ENCODE peak calls at places on chromosomes 11 and 22, in four cellular contexts. One of them, this sample, is unnamed.
A peak's percentile ranks its signal among the peaks of the same experiment; 100 is the strongest.

GRCh38 chr11:34315006-34315793 is 42.6 kb downstream of the ABTB2 start:
- DNase-seq in AG10803: peak; percentile 83
- DNase-seq in pancreas: no peak
- DNase-seq in GM13977: no peak
- DNase-seq in this sample: no peak

GRCh38 chr11:84419576-84419975 is 1133.4 kb upstream of the CCDC90B start:
- DNase-seq in AG10803: no peak
- DNase-seq in pancreas: no peak
- DNase-seq in GM13977: no peak
- DNase-seq in this sample: no peak

GRCh38 chr11:124753207-124753606 is 1.2 kb upstream of the VSIG2 start:
- DNase-seq in AG10803: no peak
- DNase-seq in pancreas: no peak
- DNase-seq in GM13977: peak; percentile 17
- DNase-seq in this sample: peak; percentile 24

GRCh38 chr11:103070142-103070541 is 21.8 kb downstream of the DCUN1D5 start:
- DNase-seq in AG10803: no peak
- DNase-seq in pancreas: no peak
- DNase-seq in GM13977: no peak
- DNase-seq in this sample: no peak

GRCh38 chr11:103067118-103067517 is 24.8 kb downstream of the DCUN1D5 start:
- DNase-seq in AG10803: no peak
- DNase-seq in pancreas: no peak
- DNase-seq in GM13977: no peak
- DNase-seq in this sample: no peak

GRCh38 chr11:104570088-104570701 is 328.1 kb downstream of the CASP12 start:
- DNase-seq in AG10803: no peak
- DNase-seq in pancreas: no peak
- DNase-seq in GM13977: no peak
- DNase-seq in this sample: no peak

GRCh38 chr11:77082838-77083552 is 16.2 kb downstream of the CAPN5 start:
- DNase-seq in AG10803: peak; percentile 62
- DNase-seq in pancreas: no peak
- DNase-seq in GM13977: no peak
- DNase-seq in this sample: no peak

GRCh38 chr22:45878051-45878764 is 98.8 kb downstream of the WNT7B start:
- DNase-seq in AG10803: no peak
- DNase-seq in pancreas: peak; percentile 12
- DNase-seq in GM13977: no peak
- DNase-seq in this sample: no peak

GRCh38 chr22:32416556-32417085 is 4.6 kb upstream of the RTCB start:
- DNase-seq in AG10803: no peak
- DNase-seq in pancreas: no peak
- DNase-seq in GM13977: no peak
- DNase-seq in this sample: no peak

GRCh38 chr22:32411388-32411787 is 659 bp downstream of the RTCB start:
- DNase-seq in AG10803: peak; percentile 7
- DNase-seq in pancreas: no peak
- DNase-seq in GM13977: no peak
- DNase-seq in this sample: no peak

GRCh38 chr22:32410459-32410858 is 1.6 kb downstream of the RTCB start:
- DNase-seq in AG10803: no peak
- DNase-seq in pancreas: no peak
- DNase-seq in GM13977: no peak
- DNase-seq in this sample: no peak

GRCh38 chr22:32411829-32412592 is at the start of gene RTCB:
- DNase-seq in AG10803: peak; percentile 92
- DNase-seq in pancreas: peak; percentile 90
- DNase-seq in GM13977: peak; percentile 77
- DNase-seq in this sample: peak; percentile 87

DNA sequence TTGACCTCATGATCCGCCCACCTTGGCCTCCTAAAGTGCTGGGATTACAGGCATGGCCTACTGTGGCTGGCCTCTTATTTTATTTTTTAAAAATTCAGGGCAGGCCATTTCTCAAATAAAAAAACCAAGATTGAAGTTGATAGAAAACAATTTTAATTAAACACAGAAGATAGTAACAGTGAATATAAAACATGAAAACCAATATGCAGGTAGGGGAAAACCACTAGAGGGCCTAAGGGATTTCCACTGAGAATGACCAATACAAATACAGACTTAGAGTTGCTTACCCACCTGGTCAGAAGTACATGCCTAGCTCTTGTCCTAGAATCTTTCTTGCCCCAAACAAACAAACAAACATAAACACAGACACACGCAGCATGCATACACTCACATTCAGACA is 1.7 kb upstream of the RTCB start:
- DNase-seq in AG10803: peak; percentile 13
- DNase-seq in pancreas: no peak
- DNase-seq in GM13977: peak; percentile 49
- DNase-seq in this sample: peak; percentile 43
- TF ChIP-seq CTCF in AG10803: peak; percentile 57
- TF ChIP-seq CTCF in pancreas: no peak
- TF ChIP-seq CTCF in GM13977: peak; percentile 31
- TF ChIP-seq CTCF in this sample: no peak

GRCh38 chr22:29609139-29609538 is 5.7 kb downstream of the NF2 start:
- DNase-seq in AG10803: no peak
- DNase-seq in pancreas: no peak
- DNase-seq in GM13977: no peak
- DNase-seq in this sample: no peak
- TF ChIP-seq CTCF in AG10803: peak; percentile 34
- TF ChIP-seq CTCF in pancreas: no peak
- TF ChIP-seq CTCF in GM13977: peak; percentile 2
- TF ChIP-seq CTCF in this sample: no peak

GRCh38 chr11:130634981-130635473 is 186.6 kb downstream of the ADAMTS15 start:
- DNase-seq in AG10803: peak; percentile 67
- DNase-seq in pancreas: no peak
- DNase-seq in GM13977: no peak
- DNase-seq in this sample: no peak
- TF ChIP-seq CTCF in AG10803: no peak
- TF ChIP-seq CTCF in pancreas: no peak
- TF ChIP-seq CTCF in GM13977: no peak
- TF ChIP-seq CTCF in this sample: no peak

GRCh38 chr11:71396548-71397123 is 51.6 kb downstream of the DHCR7 start:
- DNase-seq in AG10803: no peak
- DNase-seq in pancreas: no peak
- DNase-seq in GM13977: no peak
- DNase-seq in this sample: no peak

GRCh38 chr11:71395010-71395560 is 53.1 kb downstream of the DHCR7 start:
- DNase-seq in AG10803: no peak
- DNase-seq in pancreas: no peak
- DNase-seq in GM13977: no peak
- DNase-seq in this sample: no peak

GRCh38 chr11:71397328-71397860 is 50.8 kb downstream of the DHCR7 start:
- DNase-seq in AG10803: no peak
- DNase-seq in pancreas: no peak
- DNase-seq in GM13977: no peak
- DNase-seq in this sample: no peak

GRCh38 chr11:71397961-71398360 is 50.2 kb downstream of the DHCR7 start:
- DNase-seq in AG10803: no peak
- DNase-seq in pancreas: no peak
- DNase-seq in GM13977: no peak
- DNase-seq in this sample: no peak

GRCh38 chr11:71395774-71396173 is 52.4 kb downstream of the DHCR7 start:
- DNase-seq in AG10803: no peak
- DNase-seq in pancreas: no peak
- DNase-seq in GM13977: no peak
- DNase-seq in this sample: no peak
- TF ChIP-seq CTCF in AG10803: no peak
- TF ChIP-seq CTCF in pancreas: no peak
- TF ChIP-seq CTCF in GM13977: no peak
- TF ChIP-seq CTCF in this sample: no peak

GRCh38 chr11:12354750-12355545 is 22.4 kb upstream of the PARVA start:
- DNase-seq in AG10803: no peak
- DNase-seq in pancreas: no peak
- DNase-seq in GM13977: no peak
- DNase-seq in this sample: no peak
- TF ChIP-seq CTCF in AG10803: no peak
- TF ChIP-seq CTCF in pancreas: no peak
- TF ChIP-seq CTCF in GM13977: no peak
- TF ChIP-seq CTCF in this sample: no peak

This sample was measured in GM13976.